ENCODE peak calls at places on chromosomes 12 and 14, in six cellular contexts. X is HepG2, N is H54, P is GM12892, J is adrenal gland, A is ovary. K is an unnamed sample.

GRCh38 chr12:42704810-42705401 is 115.4 kb upstream of the PRICKLE1 start:
- DNase-seq in X (no peak), N (no peak), P (no peak), J (no peak), A (no peak), K (no peak)

GRCh38 chr14:63928744-63929174 is 76.0 kb downstream of the SYNE2 start:
- DNase-seq in X (no peak), N (no peak), P (no peak), J (no peak), A (no peak), K (no peak)

GRCh38 chr12:99978152-99978551 is 6.6 kb downstream of the ANKS1B start:
- DNase-seq in X (no peak), N (no peak), P (no peak), J (no peak), A (no peak), K (no peak)

GRCh38 chr12:79765157-79765556 is 74.4 kb upstream of the PAWR start:
- DNase-seq in X (no peak), N (no peak), P (no peak), J (no peak), A (no peak), K (no peak)

GRCh38 chr14:30882431-30882830 is 8.1 kb downstream of the COCH start:
- DNase-seq in X (no peak), N (no peak), P (no peak), J (no peak), A (no peak), K (no peak)

GRCh38 chr12:57993030-57993429 is 51.7 kb downstream of the ATP23 start:
- DNase-seq in X (no peak), N (no peak), P (no peak), J (no peak), A (no peak), K (no peak)

GRCh38 chr12:59322473-59322872 is 273.4 kb upstream of the SLC16A7 start:
- DNase-seq in X (no peak), N (no peak), P (no peak), J (no peak), A (no peak), K (peak)

GRCh38 chr12:67068773-67069450 is 200.2 kb upstream of the CAND1 start:
- DNase-seq in X (peak), N (no peak), P (peak), J (peak), A (peak), K (peak)

GRCh38 chr14:24196071-24197061 is 1.1 kb upstream of the TM9SF1 start:
- DNase-seq in X (peak), N (no peak), P (no peak), J (no peak), A (no peak), K (no peak)

GRCh38 chr14:75333523-75334190 is 55.0 kb downstream of the FOS start:
- DNase-seq in X (no peak), N (no peak), P (peak), J (no peak), A (no peak), K (no peak)

GRCh38 chr12:40312982-40313576 is 88.3 kb downstream of the LRRK2 start:
- DNase-seq in X (peak), N (no peak), P (no peak), J (no peak), A (no peak), K (no peak)

GRCh38 chr12:79737875-79738718 is 47.3 kb upstream of the PAWR start:
- DNase-seq in X (peak), N (peak), P (peak), J (peak), A (peak), K (peak)

GRCh38 chr12:57627504-57628279 is 5.3 kb downstream of the B4GALNT1 start:
- DNase-seq in X (no peak), N (no peak), P (no peak), J (peak), A (peak), K (peak)

GRCh38 chr12:82838123-82838522 is 151.4 kb downstream of the TMTC2 start:
- DNase-seq in X (no peak), N (no peak), P (no peak), J (no peak), A (no peak), K (no peak)

GRCh38 chr14:77296155-77296554 is 24.5 kb downstream of the POMT2 start:
- DNase-seq in X (no peak), N (no peak), P (no peak), J (no peak), A (peak), K (peak)

GRCh38 chr14:77372304-77372841 is 4.5 kb downstream of the TMED8 start:
- DNase-seq in X (peak), N (no peak), P (no peak), J (no peak), A (no peak), K (no peak)

GRCh38 chr12:31234955-31235867 is 90.7 kb downstream of the SINHCAF start:
- DNase-seq in X (peak), N (peak), P (no peak), J (peak), A (no peak), K (peak)

GRCh38 chr14:49303952-49304516 is 282.1 kb downstream of the RPS29 start:
- DNase-seq in X (no peak), N (peak), P (no peak), J (peak), A (peak), K (peak)

GRCh38 chr12:110382683-110383082 is 20.8 kb downstream of the ANAPC7 start:
- DNase-seq in X (no peak), N (no peak), P (no peak), J (no peak), A (no peak), K (no peak)

GRCh38 chr14:96203635-96204034 is 1.0 kb upstream of the BDKRB2 start:
- DNase-seq in X (no peak), N (peak), P (no peak), J (no peak), A (no peak), K (no peak)

GRCh38 chr14:105022276-105022670 is 1.4 kb upstream of the CDCA4 start:
- DNase-seq in X (no peak), N (no peak), P (no peak), J (no peak), A (no peak), K (no peak)

GRCh38 chr12:94725375-94726168 is 75.2 kb upstream of the TMCC3 start:
- DNase-seq in X (peak), N (no peak), P (no peak), J (no peak), A (no peak), K (no peak)

GRCh38 chr12:15322164-15323054 is at the start of gene PTPRO:
- DNase-seq in X (no peak), N (no peak), P (no peak), J (peak), A (no peak), K (peak)

GRCh38 chr14:105150026-105150367 is 18.6 kb downstream of the JAG2 start:
- DNase-seq in X (no peak), N (no peak), P (no peak), J (no peak), A (no peak), K (no peak)

GRCh38 chr12:131061041-131061806 is 107.5 kb downstream of the ADGRD1 start:
- DNase-seq in X (no peak), N (no peak), P (no peak), J (no peak), A (no peak), K (peak)

GRCh38 chr12:116916714-116917114 is 6.0 kb downstream of the FBXW8 start:
- DNase-seq in X (peak), N (peak), P (no peak), J (peak), A (no peak), K (no peak)

GRCh38 chr12:10982244-10982643 is 4.5 kb downstream of the TAS2R50 start:
- DNase-seq in X (no peak), N (no peak), P (no peak), J (no peak), A (no peak), K (no peak)

GRCh38 chr14:29759521-29760340 is 167.9 kb downstream of the PRKD1 start:
- DNase-seq in X (no peak), N (no peak), P (no peak), J (no peak), A (no peak), K (no peak)

GRCh38 chr12:10184261-10184843 is 5.5 kb downstream of the TMEM52B start:
- DNase-seq in X (no peak), N (no peak), P (no peak), J (no peak), A (no peak), K (no peak)

GRCh38 chr12:52682938-52683574 is 2.8 kb upstream of the KRT1 start:
- DNase-seq in X (no peak), N (no peak), P (no peak), J (no peak), A (no peak), K (peak)

GRCh38 chr14:91059576-91060471 is 617 bp downstream of the RPS6KA5 start:
- DNase-seq in X (peak), N (peak), P (peak), J (peak), A (peak), K (peak)

GRCh38 chr12:127677537-127678131 is 589.3 kb upstream of the TMEM132C start:
- DNase-seq in X (peak), N (peak), P (peak), J (peak), A (peak), K (peak)

GRCh38 chr14:96297999-96298398 is 42.0 kb downstream of the BDKRB1 start:
- DNase-seq in X (no peak), N (no peak), P (no peak), J (no peak), A (no peak), K (no peak)

GRCh38 chr12:54601841-54602240 is 13.4 kb upstream of the PPP1R1A start:
- DNase-seq in X (no peak), N (no peak), P (no peak), J (no peak), A (no peak), K (no peak)

GRCh38 chr14:55142466-55142865 is 13.4 kb downstream of the LGALS3 start:
- DNase-seq in X (no peak), N (no peak), P (no peak), J (no peak), A (no peak), K (no peak)

GRCh38 chr12:49564241-49565118 is 3.5 kb downstream of the MCRS1 start:
- DNase-seq in X (no peak), N (no peak), P (no peak), J (no peak), A (no peak), K (no peak)

GRCh38 chr12:81206425-81206824 is 128.5 kb downstream of the ACSS3 start:
- DNase-seq in X (no peak), N (no peak), P (no peak), J (no peak), A (no peak), K (no peak)

GRCh38 chr14:37625597-37626595 is 30.5 kb downstream of the TTC6 start:
- DNase-seq in X (peak), N (no peak), P (no peak), J (no peak), A (no peak), K (no peak)

GRCh38 chr14:52563120-52563519 is 10.5 kb downstream of the GPR137C start:
- DNase-seq in X (no peak), N (peak), P (no peak), J (no peak), A (no peak), K (no peak)

GRCh38 chr14:64095620-64096019 is 198.6 kb downstream of the ESR2 start:
- DNase-seq in X (no peak), N (no peak), P (no peak), J (no peak), A (no peak), K (no peak)

GRCh38 chr14:81221579-81222102 is 882 bp upstream of the GTF2A1 start:
- DNase-seq in X (no peak), N (no peak), P (no peak), J (peak), A (no peak), K (no peak)
- TF ChIP-seq POLR2A in X (no peak), N (no peak), P (no peak), J (no peak), A (no peak), K (no peak)

GRCh38 chr12:6873094-6874006 is at the start of gene SPSB2:
- DNase-seq in X (peak), N (peak), P (peak), J (peak), A (peak), K (peak)
- TF ChIP-seq POLR2A in X (no peak), N (peak), P (peak), J (peak), A (peak), K (no peak)

GRCh38 chr12:6033546-6033945 is 88.5 kb upstream of the ANO2 start:
- DNase-seq in X (no peak), N (no peak), P (no peak), J (no peak), A (no peak), K (no peak)
- TF ChIP-seq POLR2A in X (no peak), N (no peak), P (no peak), J (no peak), A (no peak), K (no peak)

GRCh38 chr12:108043750-108044149 is 85.3 kb upstream of the WSCD2 start:
- DNase-seq in X (no peak), N (no peak), P (no peak), J (no peak), A (no peak), K (no peak)

GRCh38 chr12:108037960-108038359 is 91.1 kb upstream of the WSCD2 start:
- DNase-seq in X (no peak), N (no peak), P (no peak), J (no peak), A (no peak), K (no peak)

GRCh38 chr12:108046135-108046534 is 83.0 kb upstream of the WSCD2 start:
- DNase-seq in X (no peak), N (no peak), P (no peak), J (no peak), A (no peak), K (peak)

GRCh38 chr12:108039794-108040193 is 89.3 kb upstream of the WSCD2 start:
- DNase-seq in X (no peak), N (no peak), P (no peak), J (no peak), A (no peak), K (no peak)

GRCh38 chr12:108040968-108041367 is 88.1 kb upstream of the WSCD2 start:
- DNase-seq in X (no peak), N (no peak), P (no peak), J (no peak), A (no peak), K (peak)
- TF ChIP-seq POLR2A in X (no peak), N (no peak), P (no peak), J (no peak), A (no peak), K (no peak)

GRCh38 chr12:118611770-118612169 is 235.4 kb downstream of the SUDS3 start:
- DNase-seq in X (no peak), N (no peak), P (no peak), J (no peak), A (no peak), K (no peak)
- TF ChIP-seq POLR2A in X (no peak), N (no peak), P (no peak), J (no peak), A (no peak), K (no peak)

DNA sequence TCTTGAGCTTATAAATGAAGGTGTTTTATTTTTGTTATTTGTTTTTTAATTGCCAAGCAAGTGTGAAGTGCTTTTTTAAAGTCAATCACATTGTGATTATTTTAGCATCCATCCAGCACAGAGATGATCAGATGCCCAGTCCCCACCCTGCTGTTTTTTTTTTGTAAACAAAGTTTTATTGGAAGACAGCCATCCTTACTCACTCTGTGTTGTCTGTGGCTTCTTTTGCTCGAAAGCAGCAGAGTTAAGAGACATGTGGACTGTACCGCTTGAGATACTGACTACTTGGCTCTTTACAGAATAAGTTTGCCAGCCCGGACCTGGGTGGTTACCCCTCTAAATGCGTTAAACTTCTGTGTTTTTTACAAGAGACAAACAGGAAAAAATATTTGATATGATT is 30.9 kb upstream of the AMN start:
- DNase-seq in X (no peak), N (no peak), P (no peak), J (no peak), A (no peak), K (no peak)
- TF ChIP-seq POLR2A in X (no peak), N (no peak), P (no peak), J (no peak), A (no peak), K (no peak)

DNA sequence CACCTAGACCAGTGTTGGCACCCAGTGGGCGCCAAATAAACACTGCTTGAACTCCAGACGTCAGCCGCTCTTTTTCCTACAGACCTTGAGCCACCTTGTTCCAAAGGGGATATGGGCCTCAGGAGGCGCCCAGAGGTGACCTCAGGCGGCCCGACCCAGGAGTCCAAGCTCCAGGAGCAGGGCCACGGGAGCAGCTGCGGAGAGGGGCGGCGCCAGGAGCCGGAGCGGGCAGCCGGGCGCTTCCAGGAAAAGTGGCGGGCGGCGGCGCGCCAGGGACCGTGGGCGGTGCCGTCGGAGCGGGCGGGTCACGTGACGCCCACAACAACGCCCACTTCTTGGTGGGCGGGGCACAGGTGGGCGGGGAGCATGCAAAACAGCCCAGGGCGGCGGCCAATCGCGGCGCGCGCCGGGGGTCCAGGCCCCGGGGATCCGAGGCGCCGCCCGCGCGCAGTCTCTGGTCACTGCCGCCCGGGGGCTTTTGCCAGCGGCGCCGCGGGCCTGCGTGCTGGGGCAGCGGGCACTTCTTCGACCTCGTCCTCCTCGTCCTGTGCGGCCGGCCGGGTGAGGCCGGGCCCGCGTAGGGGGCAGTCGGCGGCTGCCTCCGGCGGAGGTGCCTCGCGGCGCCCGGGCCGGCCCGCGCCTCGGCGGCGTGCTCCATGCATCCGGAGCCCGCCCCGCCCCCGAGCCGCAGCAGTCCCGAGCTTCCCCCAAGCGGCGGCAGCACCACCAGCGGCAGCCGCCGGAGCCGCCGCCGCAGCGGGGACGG is at the start of gene ORAI1:
- DNase-seq in X (peak), N (peak), P (peak), J (peak), A (peak), K (peak)
- TF ChIP-seq POLR2A in X (peak), N (peak), P (peak), J (peak), A (peak), K (peak)